ENCODE peak calls at places on chromosomes 1 and 21, in four cellular contexts. T is GM12878, A is HL-60, J is GM12891. G is an unnamed sample.

GRCh38 chr1:109726728-109727127 is 14.1 kb downstream of the GSTM3 start:
- DNase-seq in T (no peak), A (no peak), J (no peak), G (no peak)

GRCh38 chr21:18153063-18153462 is 91.6 kb upstream of the CHODL start:
- DNase-seq in A (no peak), J (no peak), T (no peak), G (no peak)

GRCh38 chr1:158527190-158527815 is 26.9 kb downstream of the OR6Y1 start:
- DNase-seq in J (no peak), A (no peak), T (no peak), G (peak; percentile 42)

GRCh38 chr1:200243042-200243437 is 166.8 kb downstream of the ZNF281 start:
- DNase-seq in J (no peak), T (no peak), A (no peak), G (no peak)

GRCh38 chr1:247287460-247287859 is 31.6 kb downstream of the VN1R5 start:
- DNase-seq in A (no peak), J (no peak), T (no peak), G (no peak)

GRCh38 chr1:910311-910880 is 13.3 kb upstream of the SAMD11 start:
- DNase-seq in A (no peak), T (no peak), J (peak; percentile 17), G (no peak)

GRCh38 chr1:145747398-145748247 is 28.3 kb downstream of the CD160 start:
- DNase-seq in A (peak; percentile 2), T (no peak), J (no peak), G (no peak)

GRCh38 chr1:86706018-86706417 is 1.6 kb downstream of the SH3GLB1 start:
- DNase-seq in T (no peak), J (no peak), A (no peak), G (no peak)

GRCh38 chr1:221439734-221440436 is 302.0 kb downstream of the DUSP10 start:
- DNase-seq in T (no peak), J (no peak), A (no peak), G (no peak)

GRCh38 chr1:230299148-230300006 is 126.8 kb downstream of the PGBD5 start:
- DNase-seq in J (no peak), T (no peak), A (no peak), G (no peak)

GRCh38 chr1:64766385-64766784 is 21.5 kb downstream of the RAVER2 start:
- DNase-seq in J (no peak), T (no peak), A (no peak), G (no peak)

GRCh38 chr21:37565530-37566223 is 199.1 kb downstream of the DYRK1A start:
- DNase-seq in J (no peak), T (no peak), A (no peak), G (no peak)

GRCh38 chr1:228004887-228005462 is 1.8 kb upstream of the WNT3A start:
- DNase-seq in T (no peak), J (no peak), A (no peak), G (peak; percentile 42)

GRCh38 chr1:59673575-59674467 is 140.9 kb upstream of the HOOK1 start:
- DNase-seq in A (no peak), J (no peak), T (no peak), G (no peak)

GRCh38 chr1:209911746-209912145 is 26.3 kb upstream of the SYT14 start:
- DNase-seq in T (no peak), J (no peak), A (no peak), G (no peak)

GRCh38 chr21:46352156-46352499 is 28.2 kb downstream of the PCNT start:
- DNase-seq in J (no peak), A (no peak), T (no peak), G (no peak)

GRCh38 chr1:60679524-60679923 is 402.8 kb upstream of the NFIA start:
- DNase-seq in T (no peak), J (no peak), A (no peak), G (no peak)

GRCh38 chr1:3902546-3902945 is 2.5 kb upstream of the C1orf174 start:
- DNase-seq in A (no peak), J (no peak), T (no peak), G (no peak)

GRCh38 chr1:236619398-236619797 is 15.1 kb upstream of the HEATR1 start:
- DNase-seq in T (no peak), J (no peak), A (no peak), G (no peak)

GRCh38 chr1:27372808-27373690 is 1.6 kb downstream of the FCN3 start:
- DNase-seq in T (no peak), J (no peak), A (no peak), G (peak; percentile 78)

GRCh38 chr1:202811296-202812175 is 782 bp downstream of the PCAT6 start:
- DNase-seq in T (no peak), J (no peak), A (no peak), G (peak; percentile 50)
- TF ChIP-seq SPI1 in T (no peak), J (no peak), A (no peak), G (no peak)

DNA sequence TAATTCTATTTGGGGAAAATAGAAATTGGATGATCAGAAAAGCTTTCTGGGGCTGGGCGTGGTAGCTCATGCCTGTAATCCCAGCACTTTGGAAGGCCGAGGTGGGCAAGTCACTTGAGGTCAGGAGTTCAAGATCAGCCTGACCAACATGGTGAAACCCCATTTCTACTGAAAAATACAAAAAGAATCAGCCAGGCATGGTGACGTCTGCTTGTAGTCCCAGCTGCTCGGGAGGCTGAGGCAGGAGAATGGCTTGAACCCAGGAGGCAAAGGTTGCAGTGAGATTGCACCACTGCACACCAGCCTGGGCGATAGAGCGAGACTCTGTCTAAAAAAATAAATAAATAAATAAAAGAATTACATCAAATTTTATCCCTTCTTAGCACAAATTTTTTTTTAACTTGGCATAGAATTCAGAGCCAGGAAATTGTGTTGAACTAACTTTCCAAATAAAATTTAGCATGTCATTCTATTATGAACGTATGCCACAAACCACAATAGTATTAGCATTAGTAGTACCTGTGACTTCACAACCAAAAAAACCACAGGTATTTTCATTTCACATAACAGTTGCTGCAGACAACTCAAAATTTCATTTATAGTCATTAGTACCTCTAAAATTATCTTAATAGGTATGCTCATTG is 4.5 kb upstream of the ANKRD13C start:
- DNase-seq in T (no peak), A (no peak), J (no peak), G (no peak)
- TF ChIP-seq SPI1 in T (no peak), A (no peak), J (no peak), G (no peak)

DNA sequence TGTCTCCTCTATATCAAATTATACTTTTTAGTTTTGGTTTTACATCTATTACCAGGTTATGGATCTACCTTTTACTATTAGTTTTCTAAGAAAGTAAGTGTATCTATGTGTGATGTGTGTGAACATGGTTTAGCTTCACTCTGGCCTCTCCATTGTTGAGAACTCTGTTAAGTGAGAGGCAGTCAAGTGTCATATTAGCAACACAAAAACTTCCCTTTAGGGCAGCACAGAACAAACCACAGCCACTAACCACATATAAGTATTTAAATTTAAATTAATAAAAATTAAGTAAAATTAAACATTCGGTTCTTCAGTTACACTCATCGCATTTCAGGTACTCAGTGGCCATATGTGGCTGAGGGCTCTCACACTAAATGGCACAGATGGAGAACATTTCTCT is 96.6 kb downstream of the DPYD start:
- DNase-seq in T (no peak), J (no peak), A (no peak), G (no peak)
- TF ChIP-seq SPI1 in T (no peak), J (no peak), A (no peak), G (no peak)

DNA sequence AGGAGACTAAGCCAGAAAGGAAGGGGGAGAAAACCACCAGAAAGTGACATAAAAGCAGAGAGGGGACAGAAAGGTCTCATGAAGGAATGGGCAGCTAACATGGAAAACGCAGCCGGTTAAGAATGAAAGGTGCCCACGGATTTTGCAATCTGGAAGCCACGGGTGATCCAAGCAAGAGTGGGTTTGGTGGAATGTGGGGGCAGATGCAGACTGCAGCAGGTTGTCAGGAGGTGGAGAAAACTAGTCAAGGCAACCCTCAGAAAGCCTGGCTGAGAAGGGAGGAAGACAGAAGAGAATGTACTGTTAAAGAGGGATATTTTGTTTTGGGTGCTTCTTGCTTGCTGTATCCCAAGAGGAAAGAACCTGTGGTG is 12.6 kb upstream of the SMIM12 start:
- DNase-seq in T (no peak), A (no peak), J (no peak), G (no peak)
- TF ChIP-seq SPI1 in T (no peak), A (no peak), J (no peak), G (no peak)

DNA sequence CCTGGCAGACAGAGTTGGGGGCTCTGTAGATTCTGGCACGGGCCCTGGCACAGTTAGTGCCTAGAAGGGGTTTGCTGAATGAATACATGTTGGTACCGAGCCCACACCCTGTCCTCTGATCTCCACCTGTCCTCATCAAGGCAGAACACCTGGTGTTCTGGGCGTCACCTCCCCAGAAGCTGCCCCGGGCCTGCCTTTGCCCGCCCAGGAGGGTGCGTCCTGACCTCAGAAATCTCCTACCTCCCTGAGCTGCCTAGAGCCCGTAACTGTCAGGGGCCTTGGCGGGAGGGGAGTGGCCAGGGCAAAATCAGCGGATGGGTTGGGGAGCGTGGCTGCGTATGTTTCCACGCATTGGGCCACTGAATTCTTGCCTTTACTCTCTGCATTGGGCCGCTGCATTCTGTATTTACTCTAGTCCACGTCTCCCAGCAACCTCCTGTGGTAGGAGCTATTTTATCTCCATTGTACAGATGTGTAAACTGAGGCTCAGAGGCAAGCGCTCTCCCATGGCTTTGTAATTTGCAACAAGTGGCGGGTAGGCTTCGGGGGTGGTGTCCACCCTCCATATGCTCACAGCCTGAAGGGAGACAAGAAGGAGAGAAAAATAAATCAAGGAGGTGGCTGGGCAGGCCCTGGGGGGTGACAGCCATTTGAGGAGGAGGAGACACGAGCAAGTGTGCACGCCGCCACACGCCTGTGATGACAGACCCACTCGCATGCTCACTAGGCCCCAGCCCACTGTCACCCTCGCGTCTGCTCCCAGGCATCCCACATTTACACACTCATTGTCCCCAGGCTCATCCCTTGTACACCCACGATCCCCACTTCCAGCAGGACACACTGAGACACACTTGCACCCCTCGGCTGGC is 95.7 kb upstream of the WNT4 start:
- DNase-seq in T (no peak), J (no peak), A (no peak), G (no peak)
- TF ChIP-seq SPI1 in T (no peak), J (no peak), A (no peak), G (no peak)

GRCh38 chr1:183696981-183697380 is 43.9 kb upstream of the APOBEC4 start:
- DNase-seq in T (no peak), J (no peak), A (no peak), G (no peak)

GRCh38 chr1:183694636-183695035 is 41.5 kb upstream of the APOBEC4 start:
- DNase-seq in J (no peak), T (no peak), A (no peak), G (no peak)

GRCh38 chr1:183699643-183700160 is 46.6 kb upstream of the APOBEC4 start:
- DNase-seq in J (no peak), A (no peak), T (no peak), G (no peak)

GRCh38 chr1:183694035-183694434 is 40.9 kb upstream of the APOBEC4 start:
- DNase-seq in J (no peak), T (no peak), A (no peak), G (no peak)

DNA sequence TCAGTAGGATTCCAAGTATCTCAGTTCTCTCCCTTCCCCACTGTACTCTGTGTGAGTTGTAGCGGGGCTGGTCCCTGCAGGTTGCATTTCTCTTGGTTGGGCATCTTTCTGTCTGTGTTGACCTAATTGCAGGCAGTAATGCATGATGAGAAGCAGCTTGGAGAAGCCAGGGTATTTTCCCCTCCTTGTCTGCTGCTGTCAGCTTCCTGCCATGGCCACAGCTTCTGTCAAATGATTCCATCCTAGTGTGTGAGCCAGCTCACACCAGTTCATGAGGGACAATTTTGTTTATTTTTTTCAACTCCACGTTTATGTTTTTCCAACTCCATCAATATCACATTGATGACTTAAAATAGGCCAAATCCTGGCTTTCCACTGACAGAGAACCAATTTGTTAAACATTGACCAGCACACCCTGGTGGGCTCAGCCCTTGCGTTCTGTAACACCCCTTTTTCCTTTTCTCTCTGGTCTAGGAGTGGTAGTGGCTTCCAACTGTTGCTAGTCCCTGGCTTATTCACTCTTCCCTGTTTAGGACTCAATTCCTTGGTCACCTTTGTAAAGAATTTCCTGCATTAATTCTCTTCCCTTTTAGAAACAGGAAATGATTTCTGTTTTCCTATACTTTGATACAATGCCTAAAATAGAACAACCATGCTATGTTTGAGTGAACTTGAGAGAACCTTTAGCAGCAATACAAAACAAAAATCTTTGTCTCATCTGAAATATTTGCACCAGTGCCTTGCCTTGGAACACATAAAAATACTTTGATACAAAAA is 44.9 kb upstream of the APOBEC4 start:
- DNase-seq in J (no peak), T (no peak), A (no peak), G (no peak)
- TF ChIP-seq SPI1 in J (no peak), T (no peak), A (no peak), G (no peak)

G was measured in K562.